ENCODE peak calls at places on chromosomes 12 and 14, in six cellular contexts. D, C, Y, O, U and T are unnamed samples.

GRCh38 chr12:91189526-91189925 is 6.9 kb upstream of the DCN start:
- DNase-seq in D (no peak), C (no peak), Y (no peak), O (no peak), U (peak), T (no peak)

GRCh38 chr12:59113831-59114273 is 193.5 kb upstream of the LRIG3 start:
- DNase-seq in D (peak), C (peak), Y (peak), O (no peak), U (peak), T (peak)

GRCh38 chr12:34595749-34596733 is 573.7 kb downstream of the ALG10 start:
- DNase-seq in D (no peak), C (no peak), Y (peak), O (no peak), U (no peak), T (no peak)

GRCh38 chr12:8841778-8842177 is 19.4 kb downstream of the A2ML1 start:
- DNase-seq in D (no peak), C (no peak), Y (no peak), O (no peak), U (no peak), T (no peak)

GRCh38 chr12:115416869-115417268 is 732.9 kb upstream of the TBX3 start:
- DNase-seq in D (no peak), C (no peak), Y (no peak), O (no peak), U (no peak), T (no peak)

GRCh38 chr12:108193922-108194321 is 64.8 kb downstream of the WSCD2 start:
- DNase-seq in D (peak), C (no peak), Y (no peak), O (no peak), U (peak), T (no peak)

GRCh38 chr12:50222275-50222783 is 55.2 kb upstream of the CERS5 start:
- DNase-seq in D (peak), C (peak), Y (no peak), O (no peak), U (peak), T (peak)

GRCh38 chr12:118060301-118061010 is 523 bp downstream of the WSB2 start:
- DNase-seq in D (peak), C (peak), Y (peak), O (peak), U (no peak), T (no peak)

GRCh38 chr12:89891933-89892332 is 183.3 kb upstream of the ATP2B1 start:
- DNase-seq in D (no peak), C (no peak), Y (no peak), O (no peak), U (no peak), T (no peak)

GRCh38 chr12:65612440-65612839 is 211.8 kb upstream of the HMGA2 start:
- DNase-seq in D (no peak), C (no peak), Y (no peak), O (no peak), U (peak), T (no peak)

GRCh38 chr12:122054842-122055544 is 23.6 kb upstream of the MLXIP start:
- DNase-seq in D (no peak), C (no peak), Y (no peak), O (no peak), U (no peak), T (no peak)

GRCh38 chr12:76871751-76872150 is 7.1 kb downstream of the CSRP2 start:
- DNase-seq in D (no peak), C (no peak), Y (no peak), O (no peak), U (no peak), T (no peak)

GRCh38 chr12:752673-753400 is 458 bp downstream of the WNK1 start:
- DNase-seq in D (peak), C (peak), Y (peak), O (peak), U (peak), T (no peak)

GRCh38 chr12:57864382-57864781 is 17.9 kb upstream of the CTDSP2 start:
- DNase-seq in D (no peak), C (no peak), Y (no peak), O (no peak), U (no peak), T (no peak)

DNA sequence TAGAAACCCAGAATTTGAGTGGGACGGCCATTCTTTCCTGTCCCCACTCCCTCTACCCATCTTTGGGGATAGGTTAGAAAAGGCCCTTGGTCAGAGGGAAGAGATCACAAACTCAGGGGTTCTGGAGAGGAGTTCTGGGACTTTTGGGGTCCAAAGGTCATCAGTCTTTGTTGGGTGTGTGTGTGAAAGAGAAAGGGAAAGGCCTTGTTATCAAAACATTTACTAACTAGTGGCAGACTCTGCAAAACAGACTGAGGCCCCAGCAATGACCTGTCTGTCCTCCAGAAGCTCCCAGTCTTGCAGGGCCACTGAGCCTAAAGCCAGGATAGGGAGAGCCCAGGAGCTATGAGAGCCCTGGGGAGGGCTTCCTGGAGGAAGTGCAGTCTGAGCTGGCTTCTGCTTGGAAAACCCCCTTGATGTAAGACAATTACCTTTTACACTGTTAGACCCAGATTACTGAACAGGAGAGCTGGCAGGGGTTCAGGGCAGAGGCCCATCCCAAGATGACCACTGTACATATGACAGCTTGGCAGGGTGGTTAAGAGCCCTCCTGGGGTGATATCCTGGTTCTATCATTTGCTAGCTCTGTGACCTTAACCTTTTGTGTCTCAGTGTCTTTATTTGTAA is 429.1 kb upstream of the CCDC196 start:
- DNase-seq in D (no peak), C (no peak), Y (no peak), O (no peak), U (no peak), T (no peak)
- H3K4me3 ChIP-seq in D (no peak), C (no peak), Y (no peak), O (no peak), U (no peak), T (no peak)

GRCh38 chr12:113333111-113333750 is 1.7 kb downstream of the SLC8B1 start:
- DNase-seq in D (no peak), C (no peak), Y (no peak), O (no peak), U (no peak), T (no peak)

GRCh38 chr12:113332688-113333087 is 2.2 kb downstream of the SLC8B1 start:
- DNase-seq in D (no peak), C (no peak), Y (no peak), O (no peak), U (no peak), T (no peak)

GRCh38 chr12:113330505-113330904 is 4.4 kb downstream of the SLC8B1 start:
- DNase-seq in D (no peak), C (no peak), Y (no peak), O (no peak), U (no peak), T (no peak)

GRCh38 chr12:113334786-113335539 is at the start of gene SLC8B1:
- DNase-seq in D (peak), C (peak), Y (peak), O (peak), U (peak), T (no peak)

DNA sequence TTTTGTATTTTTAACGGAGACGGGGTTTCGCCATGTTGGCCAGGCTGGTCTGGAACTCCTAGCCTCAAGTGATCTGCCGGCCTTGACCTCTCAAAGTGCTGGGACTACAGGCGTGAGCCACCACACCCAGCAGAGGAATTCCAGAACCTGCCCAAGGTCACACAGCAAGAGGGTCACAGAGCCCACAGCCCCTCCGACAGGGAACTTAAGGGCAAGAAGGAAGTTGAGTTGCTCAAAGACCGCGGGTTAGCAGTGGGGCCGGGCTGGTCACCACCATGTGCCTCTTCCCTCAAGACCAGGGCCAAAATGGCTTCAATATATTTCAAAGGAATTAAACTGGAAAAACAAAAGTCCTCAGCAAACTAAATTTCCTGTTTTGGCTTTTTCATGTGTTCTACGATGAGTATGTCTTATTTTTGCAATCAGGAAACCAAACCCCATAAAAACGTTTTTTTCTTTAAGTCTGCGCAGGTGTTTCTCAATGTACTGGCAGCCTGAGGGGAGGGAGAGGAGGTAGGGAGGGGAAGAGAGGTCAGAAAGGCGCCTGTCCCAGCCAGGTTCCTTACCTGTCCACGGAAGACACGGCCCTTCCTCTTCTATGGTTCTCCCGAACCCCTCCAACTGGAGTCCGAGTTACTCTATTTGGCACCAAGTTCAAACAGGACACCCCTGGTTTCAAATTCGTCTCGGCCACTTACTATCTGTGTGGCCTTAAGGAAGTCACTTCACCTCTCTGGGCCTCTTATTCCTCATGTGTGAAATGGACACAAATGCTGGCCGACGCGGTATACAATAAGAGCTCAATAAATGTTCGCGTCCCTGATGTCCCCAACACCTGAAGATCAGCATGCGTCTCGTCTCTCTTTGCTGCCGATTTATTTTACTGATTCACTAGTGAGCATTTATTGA is 778 bp downstream of the SLC8B1 start:
- DNase-seq in D (peak), C (peak), Y (no peak), O (no peak), U (no peak), T (no peak)
- H3K4me3 ChIP-seq in D (peak), C (peak), Y (peak), O (peak), U (peak), T (peak)

DNA sequence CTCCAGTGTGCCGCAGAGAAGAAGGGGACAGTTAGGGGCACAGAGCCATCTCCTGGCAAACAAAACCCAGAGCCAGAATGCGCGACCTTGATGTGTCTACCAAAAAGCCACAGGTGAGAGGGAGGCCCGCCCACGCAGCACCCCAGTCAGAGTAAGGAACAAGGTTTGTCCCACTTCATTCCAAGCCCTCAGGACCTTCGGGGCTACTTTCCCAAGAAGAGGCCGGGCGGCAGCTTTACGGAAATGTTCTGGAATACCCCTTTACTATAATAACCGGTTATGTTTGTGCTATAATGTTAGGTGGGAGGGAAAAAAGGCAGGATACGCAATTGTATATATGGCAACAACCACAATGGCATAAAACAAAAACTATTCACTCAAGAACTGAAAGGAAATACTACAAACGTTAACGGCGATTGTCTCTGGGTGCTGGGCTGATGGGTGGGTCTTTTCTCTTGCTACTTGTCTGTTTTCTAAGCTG is 12.3 kb downstream of the CCDC88C start:
- DNase-seq in D (no peak), C (no peak), Y (no peak), O (peak), U (no peak), T (no peak)
- H3K4me3 ChIP-seq in D (no peak), C (peak), Y (no peak), O (peak), U (no peak), T (no peak)

DNA sequence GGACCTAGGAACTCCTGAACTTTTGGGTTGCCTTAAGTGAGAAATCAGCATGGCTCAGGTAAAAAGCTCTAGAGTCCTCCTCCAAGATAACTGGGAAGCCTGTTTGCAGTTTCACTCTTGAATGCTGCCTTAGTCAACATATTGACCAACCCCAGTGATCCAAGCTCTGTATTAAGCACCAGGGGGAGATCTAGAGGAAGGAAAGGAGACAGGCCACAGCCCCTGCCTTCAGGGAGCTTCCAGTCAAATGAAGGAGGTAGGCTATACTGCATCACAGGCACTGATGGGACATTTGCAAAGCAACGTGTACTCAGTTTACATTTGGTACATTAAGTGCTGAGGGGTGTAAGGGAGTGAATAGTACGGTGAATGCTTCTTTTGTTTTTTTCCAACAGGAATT is 1.2 kb upstream of the CSAD start:
- DNase-seq in D (no peak), C (no peak), Y (no peak), O (no peak), U (no peak), T (no peak)
- H3K4me3 ChIP-seq in D (peak), C (peak), Y (peak), O (peak), U (peak), T (peak)